ENCODE peak calls at places on chromosomes 4 and X, in eight cellular contexts. One of them, this sample, is unnamed. For H3K4me1, the result is how much of the 10 kb centered on the place peaks cover.

GRCh38 chr4:3790006-3790561 is 23.9 kb downstream of the ADRA2C start:
- DNase-seq in A549: no peak
- DNase-seq in mucosa of descending colon: no peak
- DNase-seq in esophagus squamous epithelium: no peak
- DNase-seq in neural progenitor cell: no peak
- DNase-seq in keratinocyte: no peak
- DNase-seq in ascending aorta: no peak
- DNase-seq in cardiac muscle cell: no peak
- DNase-seq in this sample: peak

GRCh38 chrX:46444011-46444410 is 101.2 kb downstream of the ZNF674 start:
- DNase-seq in A549: no peak
- DNase-seq in mucosa of descending colon: no peak
- DNase-seq in esophagus squamous epithelium: no peak
- DNase-seq in neural progenitor cell: no peak
- DNase-seq in keratinocyte: peak
- DNase-seq in ascending aorta: no peak
- DNase-seq in cardiac muscle cell: peak
- DNase-seq in this sample: no peak

GRCh38 chr4:8272472-8273428 is 3.2 kb downstream of the HTRA3 start:
- DNase-seq in A549: no peak
- DNase-seq in mucosa of descending colon: no peak
- DNase-seq in esophagus squamous epithelium: no peak
- DNase-seq in neural progenitor cell: no peak
- DNase-seq in keratinocyte: no peak
- DNase-seq in ascending aorta: no peak
- DNase-seq in cardiac muscle cell: peak
- DNase-seq in this sample: no peak

GRCh38 chr4:90328558-90328957 is 201.4 kb downstream of the CCSER1 start:
- DNase-seq in A549: no peak
- DNase-seq in mucosa of descending colon: peak
- DNase-seq in esophagus squamous epithelium: no peak
- DNase-seq in neural progenitor cell: peak
- DNase-seq in keratinocyte: no peak
- DNase-seq in ascending aorta: no peak
- DNase-seq in cardiac muscle cell: peak
- DNase-seq in this sample: peak

GRCh38 chr4:142267101-142267500 is 579.0 kb downstream of the INPP4B start:
- DNase-seq in A549: no peak
- DNase-seq in mucosa of descending colon: no peak
- DNase-seq in esophagus squamous epithelium: no peak
- DNase-seq in neural progenitor cell: no peak
- DNase-seq in keratinocyte: no peak
- DNase-seq in ascending aorta: no peak
- DNase-seq in cardiac muscle cell: no peak
- DNase-seq in this sample: no peak

GRCh38 chr4:149781150-149781549 is 34.5 kb downstream of the IQCM start:
- DNase-seq in A549: no peak
- DNase-seq in mucosa of descending colon: no peak
- DNase-seq in esophagus squamous epithelium: no peak
- DNase-seq in neural progenitor cell: no peak
- DNase-seq in keratinocyte: no peak
- DNase-seq in ascending aorta: no peak
- DNase-seq in cardiac muscle cell: peak
- DNase-seq in this sample: no peak

GRCh38 chr4:39706829-39707511 is 9.0 kb downstream of the UBE2K start:
- DNase-seq in A549: no peak
- DNase-seq in mucosa of descending colon: no peak
- DNase-seq in esophagus squamous epithelium: no peak
- DNase-seq in neural progenitor cell: no peak
- DNase-seq in keratinocyte: no peak
- DNase-seq in ascending aorta: no peak
- DNase-seq in cardiac muscle cell: peak
- DNase-seq in this sample: no peak

GRCh38 chr4:74394476-74395136 is 29.7 kb downstream of the EREG start:
- DNase-seq in A549: no peak
- DNase-seq in mucosa of descending colon: peak
- DNase-seq in esophagus squamous epithelium: no peak
- DNase-seq in neural progenitor cell: no peak
- DNase-seq in keratinocyte: no peak
- DNase-seq in ascending aorta: no peak
- DNase-seq in cardiac muscle cell: peak
- DNase-seq in this sample: no peak

GRCh38 chr4:39259571-39260330 is 77.4 kb downstream of the WDR19 start:
- DNase-seq in A549: no peak
- DNase-seq in mucosa of descending colon: no peak
- DNase-seq in esophagus squamous epithelium: no peak
- DNase-seq in neural progenitor cell: no peak
- DNase-seq in keratinocyte: no peak
- DNase-seq in ascending aorta: no peak
- DNase-seq in cardiac muscle cell: peak
- DNase-seq in this sample: no peak

GRCh38 chrX:121641560-121641959 is 594.1 kb downstream of the GLUD2 start:
- DNase-seq in A549: no peak
- DNase-seq in mucosa of descending colon: no peak
- DNase-seq in esophagus squamous epithelium: no peak
- DNase-seq in neural progenitor cell: no peak
- DNase-seq in keratinocyte: no peak
- DNase-seq in ascending aorta: no peak
- DNase-seq in cardiac muscle cell: peak
- DNase-seq in this sample: no peak

GRCh38 chr4:3239998-3240920 is 8.7 kb upstream of the MSANTD1 start:
- DNase-seq in A549: no peak
- DNase-seq in mucosa of descending colon: no peak
- DNase-seq in esophagus squamous epithelium: no peak
- DNase-seq in neural progenitor cell: no peak
- DNase-seq in keratinocyte: no peak
- DNase-seq in ascending aorta: no peak
- DNase-seq in cardiac muscle cell: no peak
- DNase-seq in this sample: peak

GRCh38 chr4:120826853-120827252 is 95.7 kb downstream of the PRDM5 start:
- DNase-seq in A549: no peak
- DNase-seq in mucosa of descending colon: no peak
- DNase-seq in esophagus squamous epithelium: no peak
- DNase-seq in neural progenitor cell: no peak
- DNase-seq in keratinocyte: no peak
- DNase-seq in ascending aorta: no peak
- DNase-seq in cardiac muscle cell: no peak
- DNase-seq in this sample: no peak

GRCh38 chrX:47206316-47206715 is 12.2 kb upstream of the CDK16 start:
- DNase-seq in A549: no peak
- DNase-seq in mucosa of descending colon: no peak
- DNase-seq in esophagus squamous epithelium: no peak
- DNase-seq in neural progenitor cell: no peak
- DNase-seq in keratinocyte: no peak
- DNase-seq in ascending aorta: no peak
- DNase-seq in cardiac muscle cell: no peak
- DNase-seq in this sample: no peak

GRCh38 chr4:101271516-101271915 is 75.8 kb downstream of the PPP3CA start:
- DNase-seq in A549: no peak
- DNase-seq in mucosa of descending colon: no peak
- DNase-seq in esophagus squamous epithelium: no peak
- DNase-seq in neural progenitor cell: no peak
- DNase-seq in keratinocyte: no peak
- DNase-seq in ascending aorta: no peak
- DNase-seq in cardiac muscle cell: peak
- DNase-seq in this sample: no peak

GRCh38 chr4:109559625-109559982 is 442 bp upstream of the MCUB start:
- DNase-seq in A549: peak
- DNase-seq in mucosa of descending colon: no peak
- DNase-seq in esophagus squamous epithelium: no peak
- DNase-seq in neural progenitor cell: no peak
- DNase-seq in keratinocyte: no peak
- DNase-seq in ascending aorta: no peak
- DNase-seq in cardiac muscle cell: peak
- DNase-seq in this sample: no peak

GRCh38 chr4:66688674-66689073 is 856.6 kb downstream of the CENPC start:
- DNase-seq in A549: peak
- DNase-seq in mucosa of descending colon: no peak
- DNase-seq in esophagus squamous epithelium: no peak
- DNase-seq in neural progenitor cell: no peak
- DNase-seq in keratinocyte: no peak
- DNase-seq in ascending aorta: no peak
- DNase-seq in cardiac muscle cell: peak
- DNase-seq in this sample: no peak

GRCh38 chr4:17232575-17233253 is 279.2 kb downstream of the QDPR start:
- DNase-seq in A549: no peak
- DNase-seq in mucosa of descending colon: peak
- DNase-seq in esophagus squamous epithelium: no peak
- DNase-seq in neural progenitor cell: no peak
- DNase-seq in keratinocyte: no peak
- DNase-seq in ascending aorta: no peak
- DNase-seq in cardiac muscle cell: peak
- DNase-seq in this sample: peak

GRCh38 chrX:153650959-153651358 is 4.0 kb downstream of the DUSP9 start:
- DNase-seq in A549: no peak
- DNase-seq in mucosa of descending colon: no peak
- DNase-seq in esophagus squamous epithelium: no peak
- DNase-seq in neural progenitor cell: no peak
- DNase-seq in keratinocyte: no peak
- DNase-seq in ascending aorta: no peak
- DNase-seq in cardiac muscle cell: no peak
- DNase-seq in this sample: no peak

GRCh38 chrX:44914532-44915198 is 41.7 kb downstream of the KDM6A start:
- DNase-seq in A549: no peak
- DNase-seq in mucosa of descending colon: no peak
- DNase-seq in esophagus squamous epithelium: no peak
- DNase-seq in neural progenitor cell: no peak
- DNase-seq in keratinocyte: no peak
- DNase-seq in ascending aorta: no peak
- DNase-seq in cardiac muscle cell: peak
- DNase-seq in this sample: no peak

GRCh38 chr4:2339458-2340271 is 77.8 kb upstream of the MXD4 start:
- DNase-seq in A549: no peak
- DNase-seq in mucosa of descending colon: no peak
- DNase-seq in esophagus squamous epithelium: no peak
- DNase-seq in neural progenitor cell: no peak
- DNase-seq in keratinocyte: no peak
- DNase-seq in ascending aorta: no peak
- DNase-seq in cardiac muscle cell: no peak
- DNase-seq in this sample: peak

GRCh38 chr4:6902318-6903042 is 7.1 kb upstream of the TBC1D14 start:
- DNase-seq in A549: no peak
- DNase-seq in mucosa of descending colon: peak
- DNase-seq in esophagus squamous epithelium: no peak
- DNase-seq in neural progenitor cell: no peak
- DNase-seq in keratinocyte: no peak
- DNase-seq in ascending aorta: no peak
- DNase-seq in cardiac muscle cell: no peak
- DNase-seq in this sample: no peak

DNA sequence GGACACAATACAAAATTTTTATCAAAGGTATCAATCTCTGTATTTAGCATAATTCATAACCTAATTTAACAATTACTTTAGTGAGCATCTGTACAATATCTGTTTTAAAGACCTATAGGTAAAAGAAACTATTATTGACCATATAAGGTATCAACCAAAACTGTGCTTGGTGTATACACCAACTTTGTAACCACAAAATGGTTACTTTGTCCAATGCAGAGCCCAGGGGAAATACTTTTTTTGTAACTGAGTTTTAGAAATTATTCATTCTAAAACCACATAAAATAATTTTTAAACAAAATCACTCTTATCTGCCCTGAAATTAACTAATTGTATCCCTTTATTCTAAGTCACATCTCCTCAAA is 5.0 kb downstream of the CXXC4 start:
- DNase-seq in A549: no peak
- DNase-seq in mucosa of descending colon: no peak
- DNase-seq in esophagus squamous epithelium: no peak
- DNase-seq in neural progenitor cell: no peak
- DNase-seq in keratinocyte: no peak
- DNase-seq in ascending aorta: no peak
- DNase-seq in cardiac muscle cell: no peak
- DNase-seq in this sample: no peak
- H3K4me1 ChIP-seq in A549: under half
- H3K4me1 ChIP-seq in mucosa of descending colon: under half
- H3K4me1 ChIP-seq in esophagus squamous epithelium: under half
- H3K4me1 ChIP-seq in neural progenitor cell: half or more
- H3K4me1 ChIP-seq in keratinocyte: under half
- H3K4me1 ChIP-seq in ascending aorta: under half
- H3K4me1 ChIP-seq in cardiac muscle cell: under half
- H3K4me1 ChIP-seq in this sample: under half

DNA sequence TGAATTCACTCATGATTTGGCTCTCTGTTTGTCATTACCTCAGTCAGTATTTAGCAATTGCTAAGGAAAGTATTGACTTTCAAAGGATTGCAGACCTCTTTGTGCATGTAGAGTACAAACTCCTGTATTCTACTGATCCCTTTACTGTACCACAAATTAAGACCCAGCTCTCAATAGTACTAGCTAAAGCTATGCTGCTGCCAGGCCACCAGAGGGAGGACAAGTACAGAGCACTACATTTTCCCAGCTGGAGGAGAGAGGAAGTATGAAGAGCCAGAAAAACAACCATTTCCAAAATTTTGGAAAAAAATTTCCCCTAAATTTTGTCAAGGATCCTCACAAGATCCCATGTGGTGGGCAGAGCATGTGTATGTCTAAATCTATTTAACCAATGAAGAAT is 175.0 kb upstream of the MTMR8 start:
- DNase-seq in A549: no peak
- DNase-seq in mucosa of descending colon: no peak
- DNase-seq in esophagus squamous epithelium: no peak
- DNase-seq in neural progenitor cell: peak
- DNase-seq in keratinocyte: no peak
- DNase-seq in ascending aorta: no peak
- DNase-seq in cardiac muscle cell: no peak
- DNase-seq in this sample: no peak
- TF ChIP-seq CTCF in A549: no peak
- TF ChIP-seq CTCF in mucosa of descending colon: no peak
- TF ChIP-seq CTCF in esophagus squamous epithelium: peak
- TF ChIP-seq CTCF in neural progenitor cell: peak
- TF ChIP-seq CTCF in keratinocyte: peak
- TF ChIP-seq CTCF in ascending aorta: no peak
- TF ChIP-seq CTCF in cardiac muscle cell: no peak
- TF ChIP-seq CTCF in this sample: peak

GRCh38 chr4:105460306-105460705 is 13.6 kb downstream of the PPA2 start:
- DNase-seq in A549: no peak
- DNase-seq in mucosa of descending colon: no peak
- DNase-seq in esophagus squamous epithelium: no peak
- DNase-seq in neural progenitor cell: no peak
- DNase-seq in keratinocyte: no peak
- DNase-seq in ascending aorta: no peak
- DNase-seq in cardiac muscle cell: no peak
- DNase-seq in this sample: no peak
- H3K4me1 ChIP-seq in A549: under half
- H3K4me1 ChIP-seq in mucosa of descending colon: under half
- H3K4me1 ChIP-seq in esophagus squamous epithelium: under half
- H3K4me1 ChIP-seq in neural progenitor cell: under half
- H3K4me1 ChIP-seq in keratinocyte: under half
- H3K4me1 ChIP-seq in ascending aorta: under half
- H3K4me1 ChIP-seq in cardiac muscle cell: under half
- H3K4me1 ChIP-seq in this sample: under half

DNA sequence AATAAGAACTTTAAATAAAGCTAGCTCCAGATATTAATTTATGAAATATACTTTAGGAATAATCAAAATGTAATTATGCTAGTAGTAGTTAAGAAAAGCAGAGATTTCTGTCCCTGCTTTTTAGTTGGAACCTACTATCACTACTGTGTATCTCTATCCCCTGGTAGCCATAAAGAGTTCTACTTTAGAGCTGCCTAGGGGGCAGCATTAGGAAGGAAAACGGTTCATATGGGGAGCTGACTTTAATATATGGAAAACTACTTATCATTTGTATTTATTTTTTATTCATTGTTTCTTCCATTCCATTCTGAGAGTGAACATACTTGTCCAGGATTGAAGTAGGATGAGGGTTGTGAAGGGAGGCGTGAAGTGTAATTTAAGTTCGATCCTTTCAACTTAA is 40.9 kb downstream of the CPEB2 start:
- DNase-seq in A549: no peak
- DNase-seq in mucosa of descending colon: no peak
- DNase-seq in esophagus squamous epithelium: no peak
- DNase-seq in neural progenitor cell: peak
- DNase-seq in keratinocyte: no peak
- DNase-seq in ascending aorta: no peak
- DNase-seq in cardiac muscle cell: peak
- DNase-seq in this sample: peak
- TF ChIP-seq CTCF in A549: peak
- TF ChIP-seq CTCF in mucosa of descending colon: no peak
- TF ChIP-seq CTCF in esophagus squamous epithelium: peak
- TF ChIP-seq CTCF in neural progenitor cell: peak
- TF ChIP-seq CTCF in keratinocyte: no peak
- TF ChIP-seq CTCF in ascending aorta: peak
- TF ChIP-seq CTCF in cardiac muscle cell: peak
- TF ChIP-seq CTCF in this sample: peak

This sample was measured in BE2C.